ENCODE peak calls at places on chromosomes 5 and 9, in ten cellular contexts. T, M, Q, D, W, Y, I, G, U and K are unnamed samples.

GRCh38 chr9:36997414-36997813 is 36.7 kb downstream of the PAX5 start:
- DNase-seq in T (no peak), G (no peak), W (peak), U (no peak), I (no peak), D (no peak), M (no peak), Y (peak), Q (no peak), K (no peak)

GRCh38 chr9:134965421-134965820 is 47.7 kb upstream of the FCN1 start:
- DNase-seq in G (no peak), Q (no peak), U (no peak), W (no peak), Y (no peak), T (no peak), I (no peak), D (no peak), M (no peak), K (no peak)

GRCh38 chr5:86909461-86909881 is 291.7 kb downstream of the COX7C start:
- DNase-seq in Y (no peak), D (no peak), Q (no peak), M (peak), U (no peak), T (no peak), W (peak), I (no peak), G (no peak), K (no peak)

GRCh38 chr9:19976226-19976625 is 187.4 kb upstream of the SLC24A2 start:
- DNase-seq in U (no peak), W (no peak), G (no peak), D (no peak), I (no peak), Y (no peak), Q (no peak), M (no peak), T (no peak), K (no peak)

GRCh38 chr5:93622240-93622885 is 39.3 kb downstream of the NR2F1 start:
- DNase-seq in Y (no peak), T (no peak), I (peak), U (no peak), M (peak), G (peak), D (no peak), W (peak), Q (no peak), K (no peak)

GRCh38 chr5:122067330-122067885 is 10.7 kb downstream of the LOX start:
- DNase-seq in W (peak), U (no peak), M (no peak), Q (no peak), Y (peak), I (no peak), T (no peak), D (no peak), G (no peak), K (no peak)

GRCh38 chr5:41848983-41849382 is 21.2 kb downstream of the OXCT1 start:
- DNase-seq in G (no peak), Q (no peak), I (no peak), Y (no peak), U (no peak), W (no peak), D (no peak), M (no peak), T (no peak), K (no peak)

GRCh38 chr9:119418721-119419120 is 49.5 kb upstream of the BRINP1 start:
- DNase-seq in W (no peak), Q (no peak), G (no peak), U (no peak), M (no peak), T (no peak), Y (no peak), I (no peak), D (no peak), K (no peak)

GRCh38 chr5:108220834-108221233 is 161.1 kb downstream of the FBXL17 start:
- DNase-seq in W (no peak), U (no peak), I (no peak), T (no peak), D (no peak), Q (no peak), Y (no peak), G (no peak), M (no peak), K (no peak)

GRCh38 chr9:133604214-133604613 is 5.0 kb downstream of the FAM163B start:
- DNase-seq in T (no peak), I (no peak), M (no peak), U (no peak), D (no peak), Y (no peak), G (no peak), Q (no peak), W (peak), K (no peak)

GRCh38 chr9:127785023-127785932 is 556 bp upstream of the CDK9 start:
- DNase-seq in U (no peak), I (peak), Y (peak), T (peak), W (peak), G (peak), D (peak), Q (peak), M (peak), K (peak)

GRCh38 chr5:40798012-40798855 is at the start of gene PRKAA1:
- DNase-seq in I (peak), Y (peak), T (peak), D (peak), U (peak), M (peak), W (peak), Q (peak), G (peak), K (peak)

GRCh38 chr5:79173626-79174025 is 62.0 kb downstream of the BHMT start:
- DNase-seq in M (no peak), D (no peak), I (no peak), G (no peak), U (peak), Q (no peak), Y (no peak), W (no peak), T (no peak), K (no peak)

GRCh38 chr5:143134269-143134668 is 269.2 kb downstream of the NR3C1 start:
- DNase-seq in T (no peak), W (no peak), Y (no peak), D (no peak), G (no peak), M (peak), I (no peak), Q (no peak), U (no peak), K (no peak)

GRCh38 chr9:4117835-4118610 is 181.8 kb downstream of the GLIS3 start:
- DNase-seq in W (no peak), U (no peak), T (peak), D (peak), I (no peak), Y (peak), G (no peak), Q (no peak), M (no peak), K (no peak)

GRCh38 chr5:125117556-125117955 is 371.1 kb upstream of the ZNF608 start:
- DNase-seq in Y (no peak), D (no peak), I (no peak), Q (no peak), W (peak), T (no peak), M (no peak), U (no peak), G (no peak), K (no peak)

GRCh38 chr9:89359018-89359417 is 40.7 kb downstream of the SECISBP2 start:
- DNase-seq in I (no peak), W (no peak), D (no peak), Y (no peak), M (peak), G (no peak), T (no peak), U (no peak), Q (no peak), K (no peak)

GRCh38 chr9:125260564-125260963 is 1.1 kb upstream of the GAPVD1 start:
- DNase-seq in I (no peak), T (no peak), G (no peak), U (no peak), Y (no peak), Q (no peak), D (no peak), W (no peak), M (peak), K (no peak)

GRCh38 chr5:179905144-179905526 is 2.6 kb downstream of the TBC1D9B start:
- DNase-seq in G (no peak), I (no peak), Q (no peak), D (no peak), T (no peak), Y (no peak), U (no peak), W (no peak), M (no peak), K (no peak)